ENCODE peak calls at places on chromosomes 5 and 9, in four cellular contexts. O, G, M and X are unnamed samples.
A peak's percentile ranks its signal among the peaks of the same experiment; 100 is the strongest.

GRCh38 chr9:122337561-122337939 is 33.3 kb upstream of the PTGS1 start:
- DNase-seq in O (no peak), G (no peak), M (no peak), X (no peak)

GRCh38 chr9:106964822-106965525 is 102.0 kb downstream of the ZNF462 start:
- DNase-seq in O (no peak), G (peak; percentile 45), M (no peak), X (no peak)

GRCh38 chr9:125550216-125550614 is 156.8 kb downstream of the MAPKAP1 start:
- DNase-seq in O (no peak), G (peak; percentile 17), M (no peak), X (no peak)

GRCh38 chr5:135233477-135233876 is 165.6 kb downstream of the MACROH2A1 start:
- DNase-seq in O (no peak), G (no peak), M (no peak), X (no peak)

GRCh38 chr9:110626109-110626829 is 42.3 kb upstream of the MUSK start:
- DNase-seq in O (peak; percentile 27), G (peak; percentile 98), M (no peak), X (no peak)

GRCh38 chr9:36443581-36443980 is 43.5 kb upstream of the RNF38 start:
- DNase-seq in O (no peak), G (peak; percentile 10), M (no peak), X (no peak)

GRCh38 chr5:59813761-59814562 is 79.6 kb downstream of the PDE4D start:
- DNase-seq in O (peak; percentile 80), G (peak; percentile 67), M (no peak), X (no peak)

GRCh38 chr5:101687630-101688029 is 608.5 kb downstream of the SLCO4C1 start:
- DNase-seq in O (no peak), G (no peak), M (no peak), X (no peak)

GRCh38 chr5:124932791-124933600 is 186.6 kb upstream of the ZNF608 start:
- DNase-seq in O (no peak), G (peak; percentile 47), M (no peak), X (no peak)

GRCh38 chr9:78320875-78321496 is 24.1 kb downstream of the PSAT1 start:
- DNase-seq in O (no peak), G (no peak), M (no peak), X (no peak)

GRCh38 chr5:178434851-178435250 is 155.3 kb downstream of the COL23A1 start:
- DNase-seq in O (no peak), G (no peak), M (no peak), X (peak; percentile 24)

GRCh38 chr5:33556330-33557328 is 115.9 kb downstream of the TARS1 start:
- DNase-seq in O (no peak), G (no peak), M (no peak), X (no peak)

GRCh38 chr5:109725135-109725534 is 35.4 kb downstream of the MAN2A1 start:
- DNase-seq in O (no peak), G (no peak), M (no peak), X (no peak)

GRCh38 chr9:32525506-32525905 is 490 bp downstream of the RIGI start:
- DNase-seq in O (no peak), G (peak; percentile 17), M (no peak), X (no peak)

GRCh38 chr5:137282216-137282615 is 216.9 kb downstream of the SPOCK1 start:
- DNase-seq in O (peak; percentile 75), G (peak; percentile 15), M (no peak), X (no peak)

GRCh38 chr5:54514841-54515432 is 2.6 kb upstream of the SNX18 start:
- DNase-seq in O (no peak), G (peak; percentile 81), M (no peak), X (no peak)

GRCh38 chr5:44774279-44774880 is 34.4 kb upstream of the MRPS30 start:
- DNase-seq in O (peak; percentile 60), G (peak; percentile 52), M (no peak), X (no peak)

GRCh38 chr5:141349917-141350619 is at the start of gene PCDHGB1:
- DNase-seq in O (peak; percentile 85), G (peak; percentile 71), M (no peak), X (peak; percentile 87)

GRCh38 chr5:93891491-93892480 is 150.4 kb upstream of the POU5F2 start:
- DNase-seq in O (no peak), G (no peak), M (no peak), X (no peak)
- H3K23ac ChIP-seq in O (no peak overlapping the region), G (no peak overlapping the region), M (no peak overlapping the region), X (no peak overlapping the region)

GRCh38 chr9:126880947-126881332 is 20.5 kb downstream of the ZBTB34 start:
- DNase-seq in O (no peak), G (no peak), M (no peak), X (no peak)

GRCh38 chr9:126883636-126884035 is 23.2 kb downstream of the ZBTB34 start:
- DNase-seq in O (peak; percentile 21), G (no peak), M (no peak), X (no peak)

GRCh38 chr9:126885089-126885753 is 24.8 kb downstream of the ZBTB34 start:
- DNase-seq in O (no peak), G (peak; percentile 42), M (no peak), X (no peak)

GRCh38 chr9:126880226-126880946 is 19.9 kb downstream of the ZBTB34 start:
- DNase-seq in O (no peak), G (no peak), M (no peak), X (no peak)

GRCh38 chr9:126882746-126883145 is 22.3 kb downstream of the ZBTB34 start:
- DNase-seq in O (no peak), G (no peak), M (no peak), X (no peak)
- H3K56ac ChIP-seq in O (no peak overlapping the region), G (no peak overlapping the region), M (no peak overlapping the region), X (no peak overlapping the region)

GRCh38 chr5:139652788-139653241 is 4.7 kb downstream of the CXXC5 start:
- DNase-seq in O (no peak), G (no peak), M (no peak), X (no peak)

GRCh38 chr5:139653616-139654015 is 5.5 kb downstream of the CXXC5 start:
- DNase-seq in O (no peak), G (no peak), M (no peak), X (no peak)

GRCh38 chr5:139654464-139654863 is 6.3 kb downstream of the CXXC5 start:
- DNase-seq in O (no peak), G (no peak), M (no peak), X (no peak)

GRCh38 chr5:139655727-139656271 is 7.7 kb downstream of the CXXC5 start:
- DNase-seq in O (no peak), G (peak; percentile 69), M (no peak), X (no peak)

DNA sequence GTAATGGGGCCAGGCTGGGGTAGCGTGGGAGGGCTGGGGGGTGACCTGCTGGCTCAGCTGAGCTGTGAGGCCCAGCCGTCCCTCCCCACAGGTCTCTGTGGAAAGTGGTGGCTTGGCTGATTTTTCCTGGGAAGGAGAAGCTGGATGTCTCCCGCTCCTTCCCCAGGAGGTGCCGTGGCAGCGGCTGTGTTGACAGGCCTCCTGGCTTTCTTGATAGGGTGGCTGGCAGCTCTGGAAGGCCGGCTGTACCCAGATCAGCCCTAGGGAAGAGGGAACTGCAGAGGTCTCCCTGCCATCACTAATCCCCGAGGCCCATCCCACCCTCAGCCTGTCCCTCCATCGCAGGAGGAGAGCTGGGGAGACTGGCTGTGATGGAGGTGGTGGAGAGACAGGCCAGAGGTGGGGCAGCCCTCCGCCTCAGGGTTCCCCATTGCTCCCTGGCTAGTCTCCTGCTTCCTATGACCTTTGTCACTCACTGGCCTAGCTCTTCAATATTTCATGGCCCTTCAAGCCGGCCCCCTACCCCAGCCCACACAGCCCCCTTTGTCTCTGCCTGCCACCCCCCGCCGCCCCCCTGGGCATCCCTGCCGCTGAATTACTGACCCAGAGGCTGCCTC is 6.8 kb downstream of the CXXC5 start:
- DNase-seq in O (no peak), G (no peak), M (no peak), X (no peak)
- H3K23ac ChIP-seq in O (no peak overlapping the region), G (peak overlapping the region; percentile 99), M (no peak overlapping the region), X (no peak overlapping the region)

GRCh38 chr5:150497989-150498317 is 10.0 kb upstream of the NDST1 start:
- DNase-seq in O (no peak), G (no peak), M (no peak), X (no peak)

GRCh38 chr5:150498501-150498900 is 9.4 kb upstream of the NDST1 start:
- DNase-seq in O (peak; percentile 75), G (no peak), M (peak; percentile 47), X (peak; percentile 58)

GRCh38 chr5:150496534-150496933 is 11.4 kb upstream of the NDST1 start:
- DNase-seq in O (no peak), G (no peak), M (no peak), X (no peak)

GRCh38 chr5:150497274-150497988 is 10.5 kb upstream of the NDST1 start:
- DNase-seq in O (no peak), G (peak; percentile 96), M (no peak), X (no peak)

GRCh38 chr5:150496098-150496497 is 11.8 kb upstream of the NDST1 start:
- DNase-seq in O (no peak), G (no peak), M (no peak), X (no peak)
- H3K56ac ChIP-seq in O (no peak overlapping the region), G (no peak overlapping the region), M (no peak overlapping the region), X (no peak overlapping the region)

DNA sequence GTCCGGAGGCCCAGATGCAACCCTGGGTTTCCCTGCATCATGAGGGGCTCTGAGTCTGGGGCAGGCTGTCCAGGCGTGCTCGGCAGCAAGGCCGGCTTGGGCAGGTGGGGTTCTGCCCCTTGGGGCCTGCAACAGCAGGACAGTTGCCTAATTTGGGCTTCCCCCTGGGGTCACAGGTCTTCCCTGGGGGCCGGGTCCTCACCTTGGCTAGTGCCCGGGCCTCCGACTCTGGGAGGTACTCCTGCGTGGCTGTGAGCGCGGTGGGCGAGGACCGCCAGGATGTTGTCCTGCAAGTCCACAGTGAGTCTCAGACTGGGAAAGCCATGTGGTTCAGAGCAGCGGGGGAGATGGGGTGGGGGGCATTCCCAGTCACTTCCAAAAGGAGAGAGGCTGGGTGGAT is 82.1 kb upstream of the ASS1 start:
- DNase-seq in O (no peak), G (no peak), M (no peak), X (no peak)
- H3K23ac ChIP-seq in O (no peak overlapping the region), G (no peak overlapping the region), M (no peak overlapping the region), X (no peak overlapping the region)

DNA sequence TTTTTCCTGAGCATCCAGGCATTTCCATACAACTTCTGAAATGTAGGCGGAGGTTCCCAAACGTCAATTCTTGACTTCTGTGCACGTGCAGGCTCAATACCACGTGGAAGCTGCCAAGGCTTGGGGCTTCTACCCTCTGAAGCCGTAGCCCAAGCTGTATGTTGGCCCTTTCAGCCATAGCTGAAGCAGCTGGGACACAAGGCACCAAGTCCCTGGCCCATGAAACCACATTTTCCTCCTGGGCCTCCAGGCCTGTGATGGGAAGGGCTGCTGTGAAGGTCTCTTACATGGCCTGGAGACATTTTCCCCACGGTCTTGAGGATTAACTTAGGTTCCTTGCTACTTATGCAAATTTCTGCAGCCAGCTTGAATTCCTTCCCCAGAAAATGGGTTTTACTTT is 103.6 kb downstream of the NREP start:
- DNase-seq in O (no peak), G (no peak), M (no peak), X (no peak)
- H3K56ac ChIP-seq in O (no peak overlapping the region), G (no peak overlapping the region), M (no peak overlapping the region), X (no peak overlapping the region)

GRCh38 chr5:22500521-22500920 is 352.6 kb downstream of the CDH12 start:
- DNase-seq in O (no peak), G (no peak), M (no peak), X (no peak)

GRCh38 chr5:22496666-22497065 is 356.5 kb downstream of the CDH12 start:
- DNase-seq in O (no peak), G (no peak), M (no peak), X (no peak)
- H3K23ac ChIP-seq in O (no peak overlapping the region), G (no peak overlapping the region), M (no peak overlapping the region), X (no peak overlapping the region)